ENCODE peak calls at places on chromosomes 13 and 19, in six cellular contexts. I is brain microvascular endothelial cell, E is AG10803, B is mesothelial cell of epicardium, J is fibroblast of lung, C is omental fat pad. Q is an unnamed sample.

GRCh38 chr13:109545964-109546363 is 240.4 kb downstream of the IRS2 start:
- DNase-seq in B (no peak), I (no peak), E (no peak), C (no peak), J (no peak), Q (no peak)

GRCh38 chr19:45463241-45463640 is 4.6 kb upstream of the FOSB start:
- DNase-seq in B (no peak), C (no peak), E (no peak), I (no peak), J (no peak), Q (no peak)

GRCh38 chr13:87671031-87671823 is at the start of gene SLITRK5:
- DNase-seq in J (peak), C (peak), E (peak), B (peak), I (peak), Q (peak)

GRCh38 chr19:11387154-11388034 is 3.3 kb upstream of the EPOR start:
- DNase-seq in E (no peak), I (no peak), C (no peak), B (no peak), J (no peak), Q (no peak)

GRCh38 chr19:677601-678380 is 1.6 kb downstream of the FSTL3 start:
- DNase-seq in I (peak), B (no peak), J (peak), E (no peak), C (no peak), Q (peak)

GRCh38 chr19:3151563-3152430 is 16.0 kb downstream of the GNA15 start:
- DNase-seq in C (no peak), B (no peak), J (no peak), I (no peak), E (no peak), Q (no peak)

GRCh38 chr13:91667486-91667885 is 269.1 kb downstream of the GPC5 start:
- DNase-seq in C (no peak), I (no peak), B (no peak), E (no peak), J (no peak), Q (no peak)

GRCh38 chr19:30225615-30226463 is 146.3 kb upstream of the ZNF536 start:
- DNase-seq in C (no peak), B (no peak), I (no peak), E (no peak), J (no peak), Q (peak)

GRCh38 chr13:26623125-26623524 is 65.6 kb downstream of the WASF3 start:
- DNase-seq in I (no peak), J (no peak), B (no peak), E (no peak), C (no peak), Q (no peak)

GRCh38 chr19:31730270-31730669 is 381.0 kb upstream of the TSHZ3 start:
- DNase-seq in B (no peak), J (no peak), C (no peak), E (no peak), I (no peak), Q (no peak)

GRCh38 chr13:79060216-79060615 is 345.8 kb downstream of the RBM26 start:
- DNase-seq in C (no peak), I (no peak), E (no peak), J (no peak), B (no peak), Q (no peak)

GRCh38 chr13:31968473-31968872 is 63.1 kb upstream of the FRY start:
- DNase-seq in J (no peak), E (no peak), I (peak), C (no peak), B (no peak), Q (peak)

GRCh38 chr19:41993612-41994483 is at the start of gene ATP1A3:
- DNase-seq in C (no peak), B (no peak), J (peak), E (peak), I (peak), Q (peak)

GRCh38 chr19:15534957-15535864 is 26.9 kb downstream of the CYP4F22 start:
- DNase-seq in I (no peak), B (no peak), C (no peak), E (no peak), J (no peak), Q (no peak)

GRCh38 chr13:32165791-32166190 is 134.2 kb downstream of the FRY start:
- DNase-seq in J (no peak), C (no peak), B (no peak), E (peak), I (no peak), Q (no peak)

GRCh38 chr19:40650749-40651305 is 39.6 kb downstream of the NUMBL start:
- DNase-seq in C (no peak), J (peak), B (no peak), I (no peak), E (peak), Q (peak)

GRCh38 chr19:4676955-4677731 is 7.0 kb upstream of the MYDGF start:
- DNase-seq in B (no peak), C (no peak), I (peak), E (peak), J (peak), Q (peak)

GRCh38 chr13:53189162-53189561 is 160.5 kb downstream of the OLFM4 start:
- DNase-seq in E (no peak), C (no peak), J (no peak), I (no peak), B (no peak), Q (no peak)

GRCh38 chr13:24613128-24613527 is 67.1 kb upstream of the ATP12A start:
- DNase-seq in J (no peak), B (no peak), C (no peak), E (no peak), I (no peak), Q (no peak)

GRCh38 chr19:19461671-19462622 is 53.4 kb downstream of the TSSK6 start:
- DNase-seq in C (no peak), E (no peak), I (no peak), B (no peak), J (peak), Q (peak)
- TF ChIP-seq CTCF in C (no peak), E (no peak), I (no peak), B (no peak), J (no peak), Q (no peak)

GRCh38 chr13:45362939-45363338 is 22.0 kb upstream of the TPT1 start:
- DNase-seq in I (no peak), E (no peak), B (no peak), J (no peak), C (no peak), Q (no peak)
- TF ChIP-seq CTCF in I (peak), E (no peak), B (no peak), J (no peak), C (no peak), Q (no peak)

GRCh38 chr13:36207672-36208071 is 6.7 kb downstream of the SOHLH2 start:
- DNase-seq in I (no peak), C (no peak), B (no peak), E (no peak), J (no peak), Q (peak)
- TF ChIP-seq CTCF in I (no peak), C (no peak), B (no peak), E (no peak), J (no peak), Q (no peak)

GRCh38 chr19:17391371-17392151 is 2.4 kb downstream of the CCDC194 start:
- DNase-seq in J (no peak), I (no peak), B (no peak), C (no peak), E (no peak), Q (no peak)

GRCh38 chr19:17390665-17391370 is 3.2 kb downstream of the CCDC194 start:
- DNase-seq in C (peak), E (peak), B (peak), I (peak), J (peak), Q (peak)

GRCh38 chr19:17389288-17389687 is 4.7 kb downstream of the CCDC194 start:
- DNase-seq in E (no peak), I (no peak), J (no peak), C (no peak), B (no peak), Q (no peak)

GRCh38 chr19:17393914-17394313 is at the start of gene CCDC194:
- DNase-seq in E (no peak), J (no peak), C (no peak), I (no peak), B (no peak), Q (no peak)

GRCh38 chr19:17389957-17390664 is 3.9 kb downstream of the CCDC194 start:
- DNase-seq in J (no peak), E (no peak), B (no peak), I (no peak), C (no peak), Q (no peak)
- TF ChIP-seq CTCF in J (no peak), E (no peak), B (peak), I (no peak), C (no peak), Q (no peak)

DNA sequence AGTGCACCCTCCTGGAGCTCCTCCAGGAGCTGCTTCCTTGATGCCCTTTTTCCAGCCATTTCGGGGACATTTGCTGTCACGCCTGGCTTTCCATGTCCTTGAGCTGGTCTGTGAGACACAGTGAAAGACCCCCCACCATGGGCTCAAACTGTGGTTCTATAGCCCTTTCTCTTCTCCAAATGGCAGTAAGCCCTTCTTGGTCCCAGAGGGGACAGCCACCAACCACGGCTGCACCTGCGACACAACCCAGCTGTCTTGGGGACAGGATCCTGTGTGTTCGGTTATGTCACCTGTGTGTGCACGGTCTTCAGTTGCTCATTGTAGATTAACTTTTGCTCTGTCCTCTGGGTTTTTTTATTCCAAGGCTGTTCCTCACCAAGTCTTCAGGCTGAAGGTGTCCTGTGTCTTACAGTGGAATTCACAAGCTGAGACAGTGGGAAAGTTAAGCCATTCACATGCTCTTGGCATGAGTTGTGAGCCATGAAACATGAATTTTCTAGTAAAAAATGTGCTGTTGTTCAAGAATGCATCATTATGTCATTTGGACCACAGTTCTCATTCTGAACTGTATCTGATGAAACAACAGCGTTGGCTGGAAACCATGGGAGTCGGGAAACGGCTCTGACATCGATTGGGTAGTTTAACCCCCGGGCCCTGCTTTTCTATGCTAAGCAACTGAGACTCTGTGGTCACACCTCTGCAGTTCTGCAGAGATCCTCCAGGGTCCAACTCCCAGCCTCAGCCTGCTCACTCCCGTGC is 129.5 kb upstream of the MCF2L start:
- DNase-seq in C (no peak), J (peak), I (peak), B (no peak), E (peak), Q (peak)
- TF ChIP-seq CTCF in C (no peak), J (no peak), I (no peak), B (no peak), E (peak), Q (no peak)

GRCh38 chr19:32748497-32748896 is 28.9 kb downstream of the TDRD12 start:
- DNase-seq in B (no peak), I (no peak), J (no peak), E (no peak), C (no peak), Q (no peak)
- TF ChIP-seq CTCF in B (no peak), I (peak), J (no peak), E (no peak), C (no peak), Q (no peak)

GRCh38 chr13:60335531-60335930 is 61.5 kb upstream of the TDRD3 start:
- DNase-seq in E (peak), C (no peak), J (peak), I (no peak), B (no peak), Q (peak)
- TF ChIP-seq CTCF in E (peak), C (no peak), J (no peak), I (peak), B (peak), Q (peak)

DNA sequence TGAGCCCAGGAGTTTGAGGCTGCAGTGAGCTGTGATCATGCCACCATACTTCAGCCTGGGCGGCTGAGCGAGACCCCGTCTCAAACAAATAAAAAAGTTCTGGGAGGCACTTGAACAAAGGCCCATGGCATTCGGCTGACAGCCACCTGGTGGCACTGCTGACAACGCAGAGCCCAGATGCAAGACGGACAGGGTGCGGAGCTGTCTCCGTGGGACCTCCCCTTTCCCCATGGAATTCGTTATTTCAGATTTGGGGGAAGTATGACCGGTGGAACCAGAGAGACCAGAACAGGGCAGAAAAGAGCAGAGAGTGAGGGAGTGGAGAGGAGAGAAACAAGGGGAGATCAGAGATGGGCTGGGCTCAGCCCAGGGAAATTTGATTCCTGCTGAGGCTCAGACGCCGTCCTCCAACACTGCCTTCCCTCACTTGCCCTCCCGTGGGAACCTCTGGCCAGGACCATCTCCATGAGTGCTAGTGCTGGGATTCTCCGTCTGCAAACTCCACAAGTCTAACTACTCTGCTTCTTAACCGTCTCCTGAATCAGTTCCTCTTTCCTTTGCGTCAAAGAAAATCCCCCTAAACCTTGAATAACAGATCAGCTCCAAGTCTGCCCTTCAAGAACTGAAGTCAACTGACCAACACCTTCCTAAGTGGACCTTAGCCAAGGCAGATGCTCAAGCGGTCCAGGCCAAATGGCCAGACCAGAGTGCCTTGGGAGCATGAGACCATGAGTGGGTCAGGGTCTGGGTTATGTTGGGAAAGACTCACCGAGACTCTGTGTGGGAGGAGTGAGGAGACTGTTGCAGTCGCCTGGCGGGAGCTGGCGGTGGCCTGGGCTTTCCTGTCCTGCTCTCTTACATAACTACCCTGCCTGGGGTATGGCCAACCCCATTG is 11.9 kb upstream of the ATF5 start:
- DNase-seq in E (no peak), C (no peak), I (no peak), B (no peak), J (no peak), Q (peak)
- TF ChIP-seq CTCF in E (no peak), C (no peak), I (peak), B (no peak), J (no peak), Q (no peak)

GRCh38 chr19:35736913-35737886 is 5.1 kb downstream of the IGFLR1 start:
- DNase-seq in B (no peak), I (no peak), C (no peak), E (no peak), J (no peak), Q (peak)
- TF ChIP-seq CTCF in B (peak), I (peak), C (no peak), E (no peak), J (no peak), Q (no peak)

GRCh38 chr13:108345016-108345415 is 75.5 kb downstream of the TNFSF13B start:
- DNase-seq in B (no peak), E (no peak), I (no peak), J (no peak), C (no peak), Q (no peak)
- TF ChIP-seq CTCF in B (no peak), E (no peak), I (peak), J (no peak), C (no peak), Q (no peak)

Q was measured in foreskin fibroblast.